ENCODE peak calls at places on chromosomes 11 and 22, in nine cellular contexts. B is neural crest cell, W is pancreas, E is lower lobe of right lung, L is thoracic aorta, I is fibroblast of villous mesenchyme, J is HL-60, V is cardiac muscle cell, Y is mesothelial cell of epicardium. P is an unnamed sample.

GRCh38 chr11:106133529-106133928 is 56.1 kb downstream of the AASDHPPT start:
- DNase-seq in J (no peak), V (peak), E (no peak), W (no peak), I (peak), L (no peak), Y (no peak), B (no peak), P (no peak)

GRCh38 chr11:86064236-86064803 is 4.6 kb downstream of the PICALM start:
- DNase-seq in J (no peak), V (no peak), E (no peak), I (peak), L (no peak), Y (no peak), W (no peak), B (no peak), P (no peak)

GRCh38 chr11:68546555-68546954 is 86.0 kb downstream of the PPP6R3 start:
- DNase-seq in W (no peak), E (peak), L (no peak), I (no peak), B (no peak), V (no peak), Y (no peak), J (peak), P (no peak)

GRCh38 chr11:105790021-105790420 is 180.1 kb downstream of the GRIA4 start:
- DNase-seq in Y (no peak), L (no peak), I (no peak), B (no peak), W (no peak), J (no peak), E (no peak), V (no peak), P (no peak)

GRCh38 chr11:123357990-123358827 is 71.9 kb upstream of the GRAMD1B start:
- DNase-seq in L (no peak), I (peak), E (no peak), V (peak), W (no peak), J (peak), B (peak), Y (peak), P (no peak)

GRCh38 chr11:10019906-10020682 is 273.9 kb downstream of the SBF2 start:
- DNase-seq in L (no peak), W (peak), B (no peak), J (peak), Y (no peak), V (peak), E (no peak), I (no peak), P (peak)

GRCh38 chr11:111840143-111840542 is 31.2 kb downstream of the ALG9 start:
- DNase-seq in L (no peak), E (no peak), V (no peak), I (no peak), W (no peak), J (no peak), Y (no peak), B (no peak), P (no peak)

GRCh38 chr11:126186708-126187481 is 24.6 kb downstream of the RPUSD4 start:
- DNase-seq in E (no peak), B (no peak), W (no peak), L (no peak), J (no peak), V (no peak), Y (no peak), I (no peak), P (no peak)

GRCh38 chr11:103007521-103007920 is 52.0 kb upstream of the MMP13 start:
- DNase-seq in J (no peak), W (no peak), L (no peak), E (no peak), Y (no peak), B (no peak), V (no peak), I (no peak), P (no peak)

GRCh38 chr22:37032535-37033460 is 13.3 kb downstream of the MPST start:
- DNase-seq in B (no peak), E (peak), J (peak), I (peak), L (no peak), V (no peak), W (peak), Y (no peak), P (peak)

GRCh38 chr11:123062892-123063395 is 1.0 kb upstream of the HSPA8 start:
- DNase-seq in V (peak), I (peak), L (no peak), Y (no peak), J (no peak), W (no peak), E (no peak), B (no peak), P (no peak)

GRCh38 chr11:62437616-62438015 is 18.8 kb downstream of the SCGB1A1 start:
- DNase-seq in B (no peak), J (no peak), Y (no peak), E (no peak), I (no peak), W (no peak), V (no peak), L (no peak), P (no peak)

GRCh38 chr11:62438641-62439040 is 19.8 kb downstream of the SCGB1A1 start:
- DNase-seq in Y (no peak), E (no peak), W (no peak), B (no peak), I (no peak), L (no peak), V (no peak), J (no peak), P (no peak)

GRCh38 chr11:62443390-62444201 is 24.8 kb downstream of the SCGB1A1 start:
- DNase-seq in E (no peak), W (no peak), J (no peak), B (no peak), I (no peak), Y (no peak), L (no peak), V (no peak), P (no peak)

GRCh38 chr11:62435741-62436485 is 17.1 kb downstream of the SCGB1A1 start:
- DNase-seq in V (no peak), I (no peak), B (no peak), W (no peak), L (no peak), J (peak), Y (no peak), E (no peak), P (no peak)

DNA sequence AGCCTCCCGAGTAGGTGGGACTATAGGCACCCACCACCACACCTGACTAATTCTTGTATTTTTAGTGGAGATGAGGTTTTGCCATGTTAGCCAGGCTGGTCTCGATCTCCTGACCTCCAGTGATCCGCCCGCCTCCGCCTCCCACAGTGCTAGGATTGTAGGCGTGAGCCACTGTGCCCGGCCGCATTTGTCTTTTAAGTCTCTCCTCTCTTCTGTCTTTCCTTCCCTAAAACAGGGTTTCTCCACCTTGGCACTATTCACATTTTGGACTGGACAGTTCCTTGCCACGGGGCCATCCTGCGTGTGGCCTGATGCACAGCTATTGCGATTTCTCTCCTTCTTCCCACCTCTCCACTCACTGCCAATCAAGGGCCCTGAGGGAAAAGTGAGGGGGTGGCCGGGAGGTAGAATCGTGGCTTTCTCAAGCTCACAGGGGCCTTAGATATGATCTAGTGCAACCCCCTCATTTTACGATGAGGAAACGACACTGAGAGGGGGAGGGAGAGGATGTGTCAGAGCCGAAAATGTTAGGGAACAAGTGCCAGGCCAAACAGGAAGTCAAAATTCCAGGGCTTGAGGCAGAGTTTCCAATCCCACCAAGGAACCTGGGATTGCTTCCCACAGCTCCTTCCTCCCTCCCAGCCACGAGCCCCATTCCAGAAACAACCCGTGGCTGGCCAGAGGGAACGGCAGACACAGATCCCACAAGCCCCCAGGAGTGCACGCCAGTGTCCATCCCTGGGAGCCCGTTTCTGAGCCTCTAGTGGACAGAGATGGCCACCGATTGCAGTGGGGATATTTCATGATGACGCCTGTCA is 21.2 kb downstream of the SCGB1A1 start:
- DNase-seq in Y (no peak), W (no peak), B (no peak), J (no peak), I (peak), E (no peak), V (no peak), L (peak), P (no peak)
- TF ChIP-seq CTCF in Y (no peak), W (no peak), B (no peak), J (no peak), I (no peak), E (no peak), V (no peak), L (no peak), P (no peak)

GRCh38 chr11:67286621-67287333 is 2.3 kb upstream of the ANKRD13D start:
- DNase-seq in Y (no peak), B (no peak), V (no peak), E (peak), J (peak), L (no peak), I (no peak), W (no peak), P (no peak)
- TF ChIP-seq CTCF in Y (peak), B (no peak), V (no peak), E (no peak), J (no peak), L (no peak), I (no peak), W (no peak), P (no peak)

GRCh38 chr11:101049123-101049522 is 80.5 kb downstream of the PGR start:
- DNase-seq in Y (no peak), W (no peak), E (no peak), B (peak), L (no peak), V (no peak), J (no peak), I (no peak), P (no peak)
- TF ChIP-seq CTCF in Y (no peak), W (no peak), E (no peak), B (no peak), L (no peak), V (no peak), J (no peak), I (no peak), P (no peak)

DNA sequence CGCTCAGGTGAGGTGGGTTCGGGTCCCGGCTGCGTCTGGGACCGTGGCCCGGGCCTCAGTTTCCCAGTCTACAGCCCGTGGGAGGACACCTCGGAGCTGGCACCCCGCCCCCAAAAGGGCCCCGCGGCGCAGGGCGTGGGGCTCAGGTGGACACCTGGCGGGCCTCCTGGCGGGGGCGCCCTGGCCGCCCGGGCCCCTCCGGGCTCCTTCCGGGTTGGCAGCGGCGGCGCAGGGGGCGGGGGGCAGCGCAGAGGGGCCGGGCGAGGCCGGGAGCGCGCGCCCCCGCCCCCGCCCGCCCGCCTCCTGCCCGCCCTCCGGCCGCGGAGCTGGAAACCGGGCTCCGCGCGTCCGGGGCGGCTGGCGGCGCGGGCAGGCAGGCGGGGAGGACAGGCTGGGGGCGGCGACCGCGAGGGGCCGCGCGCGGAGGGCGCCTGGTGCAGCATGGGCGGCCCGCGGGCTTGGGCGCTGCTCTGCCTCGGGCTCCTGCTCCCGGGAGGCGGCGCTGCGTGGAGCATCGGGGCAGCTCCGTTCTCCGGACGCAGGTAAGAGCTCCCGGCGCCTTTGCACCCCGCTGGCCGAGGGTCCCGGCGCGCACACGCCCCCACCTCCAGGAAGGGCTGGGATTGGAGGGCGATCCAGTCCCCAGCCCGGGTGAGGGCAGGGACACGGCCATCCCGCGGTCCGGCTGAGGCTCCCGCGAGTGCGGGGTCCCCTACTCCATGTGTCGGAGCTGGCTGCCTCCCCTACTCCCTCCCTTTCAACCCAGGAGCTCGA is at the start of gene EMID1:
- DNase-seq in B (no peak), I (peak), W (peak), V (peak), Y (peak), J (no peak), L (no peak), E (peak), P (peak)
- TF ChIP-seq CTCF in B (no peak), I (peak), W (no peak), V (no peak), Y (no peak), J (no peak), L (no peak), E (peak), P (no peak)

GRCh38 chr11:70226967-70227366 is 23.9 kb downstream of the FADD start:
- DNase-seq in E (peak), B (no peak), J (no peak), L (no peak), Y (no peak), W (no peak), V (peak), I (no peak), P (peak)
- TF ChIP-seq CTCF in E (peak), B (peak), J (peak), L (no peak), Y (no peak), W (no peak), V (no peak), I (peak), P (no peak)

GRCh38 chr11:101003468-101003867 is 126.1 kb downstream of the PGR start:
- DNase-seq in B (no peak), L (no peak), E (no peak), Y (no peak), V (no peak), I (no peak), W (no peak), J (no peak), P (no peak)
- TF ChIP-seq CTCF in B (no peak), L (no peak), E (no peak), Y (no peak), V (no peak), I (peak), W (no peak), J (no peak), P (peak)